ENCODE peak calls at places on chromosomes 16 and 17, in six cellular contexts. One of them, this sample, is unnamed.

GRCh38 chr17:77869665-77870132 is 88.8 kb upstream of the TNRC6C start:
- DNase-seq in GOT3: no peak
- DNase-seq in bronchial epithelial cell: no peak
- DNase-seq in skeletal muscle cell: no peak
- DNase-seq in T-cell: no peak
- DNase-seq in NCI-H748 treated with DMSO at 0.1 percent for 48 hours: no peak
- DNase-seq in this sample: no peak

GRCh38 chr17:69870091-69870530 is 204.9 kb upstream of the KCNJ16 start:
- DNase-seq in bronchial epithelial cell: peak; percentile 90
- DNase-seq in NCI-H748 treated with DMSO at 0.1 percent for 48 hours: no peak
- DNase-seq in T-cell: no peak
- DNase-seq in GOT3: no peak
- DNase-seq in skeletal muscle cell: peak; percentile 37
- DNase-seq in this sample: peak; percentile 24

GRCh38 chr17:2397247-2398171 is 3.4 kb downstream of the MNT start:
- DNase-seq in bronchial epithelial cell: no peak
- DNase-seq in T-cell: no peak
- DNase-seq in skeletal muscle cell: no peak
- DNase-seq in NCI-H748 treated with DMSO at 0.1 percent for 48 hours: no peak
- DNase-seq in GOT3: no peak
- DNase-seq in this sample: no peak

GRCh38 chr17:48526986-48527741 is 3.6 kb downstream of the HOXB1 start:
- DNase-seq in T-cell: peak; percentile 10
- DNase-seq in skeletal muscle cell: no peak
- DNase-seq in GOT3: no peak
- DNase-seq in bronchial epithelial cell: no peak
- DNase-seq in NCI-H748 treated with DMSO at 0.1 percent for 48 hours: no peak
- DNase-seq in this sample: no peak

GRCh38 chr16:3142327-3142726 is 7.5 kb downstream of the ZNF213 start:
- DNase-seq in GOT3: no peak
- DNase-seq in NCI-H748 treated with DMSO at 0.1 percent for 48 hours: no peak
- DNase-seq in skeletal muscle cell: no peak
- DNase-seq in bronchial epithelial cell: no peak
- DNase-seq in T-cell: no peak
- DNase-seq in this sample: no peak

GRCh38 chr16:4625617-4626159 is 1.1 kb downstream of the MGRN1 start:
- DNase-seq in T-cell: no peak
- DNase-seq in GOT3: no peak
- DNase-seq in skeletal muscle cell: no peak
- DNase-seq in bronchial epithelial cell: no peak
- DNase-seq in NCI-H748 treated with DMSO at 0.1 percent for 48 hours: no peak
- DNase-seq in this sample: no peak

GRCh38 chr16:15031596-15031995 is 24.3 kb downstream of the NTAN1 start:
- DNase-seq in T-cell: no peak
- DNase-seq in bronchial epithelial cell: no peak
- DNase-seq in NCI-H748 treated with DMSO at 0.1 percent for 48 hours: no peak
- DNase-seq in GOT3: no peak
- DNase-seq in skeletal muscle cell: no peak
- DNase-seq in this sample: no peak

GRCh38 chr17:82300707-82301270 is 16.6 kb downstream of the CD7 start:
- DNase-seq in T-cell: peak; percentile 80
- DNase-seq in GOT3: no peak
- DNase-seq in NCI-H748 treated with DMSO at 0.1 percent for 48 hours: no peak
- DNase-seq in bronchial epithelial cell: no peak
- DNase-seq in skeletal muscle cell: no peak
- DNase-seq in this sample: peak; percentile 71

GRCh38 chr16:84692451-84692850 is 7.3 kb upstream of the USP10 start:
- DNase-seq in T-cell: no peak
- DNase-seq in NCI-H748 treated with DMSO at 0.1 percent for 48 hours: no peak
- DNase-seq in bronchial epithelial cell: peak; percentile 45
- DNase-seq in skeletal muscle cell: no peak
- DNase-seq in GOT3: no peak
- DNase-seq in this sample: no peak

GRCh38 chr16:55294947-55295346 is 29.1 kb upstream of the IRX6 start:
- DNase-seq in GOT3: no peak
- DNase-seq in NCI-H748 treated with DMSO at 0.1 percent for 48 hours: no peak
- DNase-seq in T-cell: no peak
- DNase-seq in skeletal muscle cell: peak; percentile 7
- DNase-seq in bronchial epithelial cell: peak; percentile 59
- DNase-seq in this sample: no peak

GRCh38 chr17:74020522-74020921 is 183.0 kb upstream of the RPL38 start:
- DNase-seq in bronchial epithelial cell: no peak
- DNase-seq in GOT3: no peak
- DNase-seq in T-cell: no peak
- DNase-seq in skeletal muscle cell: no peak
- DNase-seq in NCI-H748 treated with DMSO at 0.1 percent for 48 hours: no peak
- DNase-seq in this sample: no peak

GRCh38 chr16:87959391-87959968 is 8.2 kb downstream of the BANP start:
- DNase-seq in skeletal muscle cell: no peak
- DNase-seq in T-cell: no peak
- DNase-seq in bronchial epithelial cell: no peak
- DNase-seq in GOT3: no peak
- DNase-seq in NCI-H748 treated with DMSO at 0.1 percent for 48 hours: no peak
- DNase-seq in this sample: no peak

This sample was measured in MCF 10A.